ENCODE peak calls at places on chromosomes 5 and 9, in ten cellular contexts. Z is BE2C; H is lower leg skin; R is PC-3; W is Right ventricle myocardium superior; N is caudate nucleus; T is T-helper 1 cell; I is amniotic stem cell; J is globus pallidus; O is activated CD8-positive, alpha-beta memory T cell treated with anti-CD3 and anti-CD28 coated beads for 4 hours. V is an unnamed sample.

GRCh38 chr5:125190232-125191051 is 444.0 kb upstream of the ZNF608 start:
- DNase-seq in Z (peak; percentile 69), H (no peak), R (peak; percentile 49), W (no peak), N (no peak), T (no peak), I (no peak), J (no peak), O (no peak), V (no peak)

GRCh38 chr9:131640438-131641181 is 95.3 kb downstream of the PRRT1B start:
- DNase-seq in Z (no peak), H (no peak), R (no peak), W (no peak), N (no peak), T (no peak), I (no peak), J (no peak), O (no peak), V (no peak)

GRCh38 chr9:116002624-116003023 is 151.0 kb upstream of the PAPPA start:
- DNase-seq in Z (no peak), H (no peak), R (peak; percentile 84), W (no peak), N (no peak), T (no peak), I (no peak), J (no peak), O (no peak), V (peak; percentile 67)

GRCh38 chr9:86230858-86231257 is 28.6 kb downstream of the C9orf153 start:
- DNase-seq in Z (no peak), H (no peak), R (no peak), W (no peak), N (no peak), T (no peak), I (no peak), J (no peak), O (no peak), V (no peak)

GRCh38 chr5:126454081-126454480 is 30.9 kb downstream of the GRAMD2B start:
- DNase-seq in Z (peak; percentile 17), H (no peak), R (no peak), W (peak; percentile 62), N (peak; percentile 86), T (no peak), I (no peak), J (peak; percentile 98), O (no peak), V (no peak)

GRCh38 chr5:102971693-102972293 is 148.1 kb downstream of the GIN1 start:
- DNase-seq in Z (no peak), H (no peak), R (peak; percentile 70), W (no peak), N (no peak), T (no peak), I (peak; percentile 6), J (peak; percentile 3), O (no peak), V (peak; percentile 15)

GRCh38 chr9:120878188-120879130 is 1.5 kb upstream of the PHF19 start:
- DNase-seq in Z (no peak), H (no peak), R (no peak), W (no peak), N (no peak), T (no peak), I (no peak), J (no peak), O (no peak), V (no peak)

GRCh38 chr5:150227606-150228273 is 37.9 kb downstream of the SLC6A7 start:
- DNase-seq in Z (peak; percentile 50), H (no peak), R (no peak), W (no peak), N (no peak), T (no peak), I (no peak), J (no peak), O (no peak), V (no peak)

GRCh38 chr9:97980918-97981827 is 2.0 kb upstream of the ANP32B start:
- DNase-seq in Z (peak; percentile 53), H (peak; percentile 75), R (no peak), W (peak; percentile 75), N (peak; percentile 25), T (no peak), I (no peak), J (peak; percentile 86), O (no peak), V (no peak)

GRCh38 chr5:156411131-156411727 is 84.3 kb downstream of the SGCD start:
- DNase-seq in Z (no peak), H (no peak), R (no peak), W (no peak), N (no peak), T (no peak), I (peak; percentile 16), J (no peak), O (no peak), V (peak; percentile 24)

GRCh38 chr5:43017438-43017820 is 22.7 kb downstream of the ANXA2R start:
- DNase-seq in Z (no peak), H (no peak), R (peak; percentile 56), W (peak; percentile 48), N (no peak), T (no peak), I (no peak), J (peak; percentile 30), O (no peak), V (no peak)

GRCh38 chr5:61177070-61177469 is 14.8 kb upstream of the SMIM15 start:
- DNase-seq in Z (no peak), H (no peak), R (no peak), W (no peak), N (no peak), T (no peak), I (no peak), J (no peak), O (no peak), V (no peak)

GRCh38 chr5:158451983-158452710 is 593.2 kb upstream of the CLINT1 start:
- DNase-seq in Z (no peak), H (no peak), R (no peak), W (peak; percentile 52), N (no peak), T (no peak), I (no peak), J (no peak), O (no peak), V (no peak)

GRCh38 chr5:23461576-23461975 is 45.8 kb upstream of the PRDM9 start:
- DNase-seq in Z (no peak), H (no peak), R (no peak), W (no peak), N (no peak), T (no peak), I (no peak), J (no peak), O (no peak), V (no peak)

GRCh38 chr5:24642022-24642421 is 2.8 kb downstream of the CDH10 start:
- DNase-seq in Z (peak; percentile 50), H (no peak), R (peak; percentile 75), W (no peak), N (no peak), T (no peak), I (peak; percentile 2), J (peak; percentile 38), O (no peak), V (peak; percentile 61)

GRCh38 chr5:74651710-74652109 is 11.2 kb upstream of the ENC1 start:
- DNase-seq in Z (no peak), H (no peak), R (no peak), W (no peak), N (no peak), T (no peak), I (no peak), J (no peak), O (no peak), V (no peak)

GRCh38 chr9:130954317-130954716 is 15.3 kb upstream of the FIBCD1 start:
- DNase-seq in Z (no peak), H (no peak), R (no peak), W (no peak), N (no peak), T (no peak), I (no peak), J (no peak), O (no peak), V (no peak)

GRCh38 chr9:120868339-120868675 is 8.7 kb downstream of the PHF19 start:
- DNase-seq in Z (no peak), H (no peak), R (no peak), W (no peak), N (no peak), T (no peak), I (no peak), J (no peak), O (no peak), V (no peak)

GRCh38 chr9:91302831-91303230 is 58.9 kb downstream of the AUH start:
- DNase-seq in Z (no peak), H (no peak), R (peak; percentile 89), W (no peak), N (no peak), T (no peak), I (peak; percentile 27), J (no peak), O (no peak), V (peak; percentile 55)

GRCh38 chr5:9063615-9064245 is 482.1 kb downstream of the SEMA5A start:
- DNase-seq in Z (no peak), H (no peak), R (no peak), W (no peak), N (no peak), T (no peak), I (no peak), J (no peak), O (no peak), V (no peak)

GRCh38 chr5:93621340-93621872 is 38.4 kb downstream of the NR2F1 start:
- DNase-seq in Z (peak; percentile 95), H (no peak), R (peak; percentile 50), W (peak; percentile 87), N (peak; percentile 89), T (no peak), I (no peak), J (peak; percentile 79), O (no peak), V (peak; percentile 89)

GRCh38 chr5:125874717-125875116 is 548.5 kb upstream of the GRAMD2B start:
- DNase-seq in Z (peak; percentile 18), H (no peak), R (peak; percentile 22), W (no peak), N (no peak), T (no peak), I (no peak), J (no peak), O (no peak), V (no peak)

GRCh38 chr5:93800988-93801811 is 59.8 kb upstream of the POU5F2 start:
- DNase-seq in Z (peak; percentile 39), H (no peak), R (peak; percentile 90), W (no peak), N (peak; percentile 3), T (no peak), I (peak; percentile 28), J (peak; percentile 64), O (peak; percentile 1), V (peak; percentile 60)

GRCh38 chr5:67617051-67617450 is 420.5 kb upstream of the CD180 start:
- DNase-seq in Z (no peak), H (no peak), R (no peak), W (no peak), N (no peak), T (no peak), I (no peak), J (no peak), O (no peak), V (no peak)

GRCh38 chr9:33140406-33141360 is 26.5 kb downstream of the B4GALT1 start:
- DNase-seq in Z (no peak), H (no peak), R (no peak), W (no peak), N (no peak), T (no peak), I (no peak), J (no peak), O (no peak), V (no peak)

GRCh38 chr9:138066049-138066448 is 188.5 kb downstream of the CACNA1B start:
- DNase-seq in Z (no peak), H (no peak), R (no peak), W (no peak), N (no peak), T (no peak), I (no peak), J (no peak), O (no peak), V (no peak)

GRCh38 chr9:37995348-37995737 is 73.7 kb downstream of the SHB start:
- DNase-seq in Z (no peak), H (no peak), R (no peak), W (no peak), N (no peak), T (no peak), I (no peak), J (no peak), O (no peak), V (no peak)

GRCh38 chr5:32710859-32711692 is at the start of gene NPR3:
- DNase-seq in Z (no peak), H (no peak), R (peak; percentile 20), W (peak; percentile 44), N (no peak), T (no peak), I (peak; percentile 30), J (no peak), O (no peak), V (peak; percentile 46)